ENCODE peak calls at places on chromosomes 12 and 14, in eight cellular contexts. M, L, Q, U, F, S, R and I are unnamed samples.
A peak's percentile ranks its signal among the peaks of the same experiment; 100 is the strongest.

GRCh38 chr14:71380271-71380670 is 473.0 kb downstream of the PCNX1 start:
- DNase-seq in F (no peak), S (no peak), U (no peak), Q (no peak), M (no peak), R (no peak), L (no peak), I (no peak)

GRCh38 chr12:14454098-14454907 is 88.8 kb downstream of the ATF7IP start:
- DNase-seq in M (peak; percentile 8), S (no peak), L (peak; percentile 18), Q (no peak), F (peak; percentile 51), R (peak; percentile 40), U (peak; percentile 31), I (peak; percentile 27)

GRCh38 chr12:48197549-48197966 is 5.5 kb downstream of the OR10AD1 start:
- DNase-seq in S (no peak), R (no peak), Q (no peak), M (no peak), F (no peak), L (peak; percentile 37), U (no peak), I (no peak)

GRCh38 chr14:42378274-42378673 is 771.6 kb downstream of the LRFN5 start:
- DNase-seq in S (no peak), Q (no peak), R (no peak), F (no peak), U (no peak), L (no peak), M (no peak), I (no peak)

GRCh38 chr14:37593496-37594237 is 1.4 kb downstream of the FOXA1 start:
- DNase-seq in Q (no peak), L (no peak), F (no peak), M (no peak), S (no peak), U (no peak), R (no peak), I (no peak)

GRCh38 chr12:15979096-15980091 is 68.3 kb downstream of the DERA start:
- DNase-seq in M (no peak), U (no peak), R (peak; percentile 47), S (no peak), Q (no peak), F (peak; percentile 60), L (no peak), I (no peak)

GRCh38 chr14:70061108-70061507 is 127.6 kb downstream of the SLC8A3 start:
- DNase-seq in S (no peak), R (no peak), L (peak; percentile 3), U (no peak), F (no peak), M (no peak), Q (no peak), I (no peak)

GRCh38 chr12:90280564-90281058 is 572.0 kb upstream of the ATP2B1 start:
- DNase-seq in R (no peak), L (no peak), F (no peak), M (no peak), U (peak; percentile 49), S (no peak), Q (no peak), I (no peak)

GRCh38 chr12:100234591-100235304 is 32.1 kb downstream of the DEPDC4 start:
- DNase-seq in L (peak; percentile 22), Q (no peak), U (no peak), F (no peak), M (no peak), S (no peak), R (peak; percentile 12), I (peak; percentile 3)

GRCh38 chr14:30375280-30375892 is 183.6 kb upstream of the G2E3 start:
- DNase-seq in Q (peak; percentile 65), S (peak; percentile 49), L (peak; percentile 78), R (peak; percentile 52), F (peak; percentile 76), U (peak; percentile 35), M (peak; percentile 12), I (peak; percentile 17)

GRCh38 chr14:66509874-66510273 is 1.9 kb downstream of the GPHN start:
- DNase-seq in S (no peak), Q (no peak), F (no peak), R (no peak), L (no peak), M (no peak), U (no peak), I (no peak)

GRCh38 chr12:51941011-51941561 is 10.4 kb upstream of the ACVR1B start:
- DNase-seq in F (no peak), S (no peak), L (no peak), Q (no peak), R (no peak), M (peak; percentile 16), U (no peak), I (no peak)

GRCh38 chr14:69662636-69663321 is 51.4 kb downstream of the SUSD6 start:
- DNase-seq in L (no peak), R (no peak), U (no peak), F (no peak), Q (no peak), M (no peak), S (no peak), I (no peak)

GRCh38 chr12:91722072-91722471 is 423.6 kb downstream of the BTG1 start:
- DNase-seq in L (no peak), M (no peak), S (no peak), R (no peak), Q (no peak), F (no peak), U (peak; percentile 2), I (no peak)

GRCh38 chr14:34489324-34489723 is 27.3 kb upstream of the SPTSSA start:
- DNase-seq in Q (no peak), F (no peak), L (no peak), U (no peak), R (no peak), S (no peak), M (no peak), I (no peak)

GRCh38 chr14:96705422-96706092 is 91.6 kb upstream of the VRK1 start:
- DNase-seq in M (no peak), Q (no peak), U (no peak), S (no peak), R (no peak), L (no peak), F (no peak), I (no peak)

GRCh38 chr12:121107681-121108080 is 25.0 kb upstream of the P2RX7 start:
- DNase-seq in U (no peak), Q (no peak), F (no peak), M (no peak), L (no peak), R (no peak), S (no peak), I (no peak)

GRCh38 chr12:70842136-70842535 is 78.4 kb downstream of the PTPRR start:
- DNase-seq in S (no peak), Q (no peak), F (no peak), U (no peak), R (no peak), M (no peak), L (no peak), I (no peak)

GRCh38 chr12:57604454-57605307 is at the start of gene DTX3:
- DNase-seq in F (no peak), R (no peak), U (no peak), L (peak; percentile 35), S (no peak), M (no peak), Q (peak; percentile 73), I (no peak)

GRCh38 chr12:71469235-71469873 is 29.8 kb downstream of the LGR5 start:
- DNase-seq in Q (no peak), U (no peak), S (no peak), M (no peak), L (no peak), R (no peak), F (no peak), I (no peak)

GRCh38 chr12:119061208-119061796 is 80.0 kb downstream of the SRRM4 start:
- DNase-seq in M (no peak), S (peak; percentile 7), U (no peak), L (peak; percentile 79), R (peak; percentile 7), F (peak; percentile 67), Q (no peak), I (no peak)

GRCh38 chr14:66045572-66046021 is 440.6 kb upstream of the CCDC196 start:
- DNase-seq in U (no peak), R (no peak), M (peak; percentile 96), L (no peak), F (peak; percentile 44), Q (no peak), S (no peak), I (no peak)

GRCh38 chr14:46250113-46250703 is 401.4 kb downstream of the RPL10L start:
- DNase-seq in S (no peak), F (peak; percentile 8), M (peak; percentile 8), Q (no peak), L (no peak), R (no peak), U (no peak), I (no peak)

GRCh38 chr14:61973981-61974380 is 211.8 kb downstream of the SNAPC1 start:
- DNase-seq in U (no peak), L (no peak), F (no peak), Q (no peak), S (no peak), M (no peak), R (no peak), I (no peak)